ENCODE peak calls at places on chromosome 14, in six cellular contexts. T, X, S, F, R and I are unnamed samples.

GRCh38 chr14:63404906-63405305 is 86.2 kb upstream of the GPHB5 start:
- DNase-seq in T (no peak), X (no peak), S (no peak), F (no peak), R (no peak), I (no peak)

GRCh38 chr14:74566174-74567125 is 45.6 kb downstream of the LTBP2 start:
- DNase-seq in T (no peak), X (no peak), S (no peak), F (no peak), R (no peak), I (no peak)

GRCh38 chr14:105851716-105852377 is 325.5 kb downstream of the TMEM121 start:
- DNase-seq in T (no peak), X (no peak), S (no peak), F (no peak), R (no peak), I (no peak)

GRCh38 chr14:75980856-75981255 is 939 bp downstream of the TGFB3 start:
- DNase-seq in T (no peak), X (no peak), S (no peak), F (no peak), R (no peak), I (no peak)

GRCh38 chr14:60648934-60649814 is at the start of gene SIX1:
- DNase-seq in T (no peak), X (no peak), S (peak), F (peak), R (no peak), I (peak)

GRCh38 chr14:73795974-73796373 is 55.7 kb upstream of the PTGR2 start:
- DNase-seq in T (no peak), X (no peak), S (no peak), F (no peak), R (no peak), I (no peak)

GRCh38 chr14:71466942-71467341 is 465.3 kb upstream of the RGS6 start:
- DNase-seq in T (no peak), X (no peak), S (no peak), F (no peak), R (no peak), I (no peak)

GRCh38 chr14:105313381-105314286 is 914 bp upstream of the PACS2 start:
- DNase-seq in T (no peak), X (no peak), S (no peak), F (no peak), R (no peak), I (peak)

GRCh38 chr14:77868552-77869300 is 68.8 kb downstream of the ADCK1 start:
- DNase-seq in T (no peak), X (no peak), S (no peak), F (no peak), R (no peak), I (no peak)